ENCODE peak calls at places on chromosomes 2 and 18, in eight cellular contexts. One of them, this sample, is unnamed.

GRCh38 chr18:79496237-79496977 is 100.7 kb downstream of the NFATC1 start:
- DNase-seq in upper lobe of right lung: peak; percentile 55
- DNase-seq in left ventricle myocardium inferior: peak; percentile 13
- DNase-seq in neuronal stem cell: no peak
- DNase-seq in AG04450: no peak
- DNase-seq in CD8-positive, alpha-beta memory T cell: no peak
- DNase-seq in heart left ventricle: peak; percentile 19
- DNase-seq in psoas muscle: peak; percentile 49
- DNase-seq in this sample: no peak

GRCh38 chr2:25903216-25903776 is 25.0 kb upstream of the ASXL2 start:
- DNase-seq in upper lobe of right lung: peak; percentile 1
- DNase-seq in left ventricle myocardium inferior: no peak
- DNase-seq in neuronal stem cell: no peak
- DNase-seq in AG04450: no peak
- DNase-seq in CD8-positive, alpha-beta memory T cell: no peak
- DNase-seq in heart left ventricle: no peak
- DNase-seq in psoas muscle: no peak
- DNase-seq in this sample: no peak

GRCh38 chr2:37365669-37366068 is 21.2 kb downstream of the QPCT start:
- DNase-seq in upper lobe of right lung: no peak
- DNase-seq in left ventricle myocardium inferior: no peak
- DNase-seq in neuronal stem cell: no peak
- DNase-seq in AG04450: no peak
- DNase-seq in CD8-positive, alpha-beta memory T cell: no peak
- DNase-seq in heart left ventricle: no peak
- DNase-seq in psoas muscle: no peak
- DNase-seq in this sample: no peak

GRCh38 chr18:76405280-76405679 is 89.8 kb downstream of the ZNF516 start:
- DNase-seq in upper lobe of right lung: no peak
- DNase-seq in left ventricle myocardium inferior: no peak
- DNase-seq in neuronal stem cell: no peak
- DNase-seq in AG04450: no peak
- DNase-seq in CD8-positive, alpha-beta memory T cell: no peak
- DNase-seq in heart left ventricle: no peak
- DNase-seq in psoas muscle: no peak
- DNase-seq in this sample: no peak

GRCh38 chr2:181770145-181770544 is 89.8 kb upstream of the NEUROD1 start:
- DNase-seq in upper lobe of right lung: no peak
- DNase-seq in left ventricle myocardium inferior: no peak
- DNase-seq in neuronal stem cell: no peak
- DNase-seq in AG04450: no peak
- DNase-seq in CD8-positive, alpha-beta memory T cell: no peak
- DNase-seq in heart left ventricle: no peak
- DNase-seq in psoas muscle: no peak
- DNase-seq in this sample: no peak

GRCh38 chr2:147543056-147543455 is 301.8 kb upstream of the ACVR2A start:
- DNase-seq in upper lobe of right lung: no peak
- DNase-seq in left ventricle myocardium inferior: no peak
- DNase-seq in neuronal stem cell: no peak
- DNase-seq in AG04450: no peak
- DNase-seq in CD8-positive, alpha-beta memory T cell: no peak
- DNase-seq in heart left ventricle: no peak
- DNase-seq in psoas muscle: no peak
- DNase-seq in this sample: no peak

GRCh38 chr2:182650704-182651103 is 65.4 kb upstream of the DNAJC10 start:
- DNase-seq in upper lobe of right lung: no peak
- DNase-seq in left ventricle myocardium inferior: no peak
- DNase-seq in neuronal stem cell: peak; percentile 14
- DNase-seq in AG04450: no peak
- DNase-seq in CD8-positive, alpha-beta memory T cell: no peak
- DNase-seq in heart left ventricle: no peak
- DNase-seq in psoas muscle: no peak
- DNase-seq in this sample: no peak

GRCh38 chr2:185066128-185066527 is 467.8 kb downstream of the ZNF804A start:
- DNase-seq in upper lobe of right lung: no peak
- DNase-seq in left ventricle myocardium inferior: no peak
- DNase-seq in neuronal stem cell: no peak
- DNase-seq in AG04450: no peak
- DNase-seq in CD8-positive, alpha-beta memory T cell: no peak
- DNase-seq in heart left ventricle: no peak
- DNase-seq in psoas muscle: no peak
- DNase-seq in this sample: no peak

GRCh38 chr2:164859251-164859818 is 17.7 kb upstream of the COBLL1 start:
- DNase-seq in upper lobe of right lung: no peak
- DNase-seq in left ventricle myocardium inferior: no peak
- DNase-seq in neuronal stem cell: no peak
- DNase-seq in AG04450: no peak
- DNase-seq in CD8-positive, alpha-beta memory T cell: no peak
- DNase-seq in heart left ventricle: no peak
- DNase-seq in psoas muscle: no peak
- DNase-seq in this sample: no peak

GRCh38 chr2:96665083-96665569 is 22.6 kb downstream of the FER1L5 start:
- DNase-seq in upper lobe of right lung: no peak
- DNase-seq in left ventricle myocardium inferior: no peak
- DNase-seq in neuronal stem cell: no peak
- DNase-seq in AG04450: peak; percentile 95
- DNase-seq in CD8-positive, alpha-beta memory T cell: no peak
- DNase-seq in heart left ventricle: no peak
- DNase-seq in psoas muscle: no peak
- DNase-seq in this sample: peak; percentile 62

GRCh38 chr18:63736856-63737255 is 34.1 kb downstream of the SERPINB11 start:
- DNase-seq in upper lobe of right lung: no peak
- DNase-seq in left ventricle myocardium inferior: no peak
- DNase-seq in neuronal stem cell: no peak
- DNase-seq in AG04450: no peak
- DNase-seq in CD8-positive, alpha-beta memory T cell: no peak
- DNase-seq in heart left ventricle: no peak
- DNase-seq in psoas muscle: no peak
- DNase-seq in this sample: no peak

GRCh38 chr2:71613566-71613952 is 160.2 kb downstream of the DYSF start:
- DNase-seq in upper lobe of right lung: peak; percentile 40
- DNase-seq in left ventricle myocardium inferior: no peak
- DNase-seq in neuronal stem cell: no peak
- DNase-seq in AG04450: no peak
- DNase-seq in CD8-positive, alpha-beta memory T cell: no peak
- DNase-seq in heart left ventricle: no peak
- DNase-seq in psoas muscle: no peak
- DNase-seq in this sample: no peak

GRCh38 chr2:161418275-161418714 is 2.2 kb downstream of the TBR1 start:
- DNase-seq in upper lobe of right lung: no peak
- DNase-seq in left ventricle myocardium inferior: no peak
- DNase-seq in neuronal stem cell: no peak
- DNase-seq in AG04450: no peak
- DNase-seq in CD8-positive, alpha-beta memory T cell: no peak
- DNase-seq in heart left ventricle: no peak
- DNase-seq in psoas muscle: no peak
- DNase-seq in this sample: no peak

GRCh38 chr2:77712601-77713000 is 190.4 kb upstream of the LRRTM4 start:
- DNase-seq in upper lobe of right lung: no peak
- DNase-seq in left ventricle myocardium inferior: no peak
- DNase-seq in neuronal stem cell: no peak
- DNase-seq in AG04450: no peak
- DNase-seq in CD8-positive, alpha-beta memory T cell: no peak
- DNase-seq in heart left ventricle: no peak
- DNase-seq in psoas muscle: no peak
- DNase-seq in this sample: no peak

GRCh38 chr2:10765914-10766313 is 44.5 kb downstream of the ATP6V1C2 start:
- DNase-seq in upper lobe of right lung: no peak
- DNase-seq in left ventricle myocardium inferior: no peak
- DNase-seq in neuronal stem cell: no peak
- DNase-seq in AG04450: no peak
- DNase-seq in CD8-positive, alpha-beta memory T cell: no peak
- DNase-seq in heart left ventricle: no peak
- DNase-seq in psoas muscle: no peak
- DNase-seq in this sample: no peak

GRCh38 chr18:34947711-34948125 is 93.5 kb upstream of the MAPRE2 start:
- DNase-seq in upper lobe of right lung: no peak
- DNase-seq in left ventricle myocardium inferior: no peak
- DNase-seq in neuronal stem cell: no peak
- DNase-seq in AG04450: peak; percentile 33
- DNase-seq in CD8-positive, alpha-beta memory T cell: no peak
- DNase-seq in heart left ventricle: no peak
- DNase-seq in psoas muscle: no peak
- DNase-seq in this sample: no peak

GRCh38 chr18:36580266-36580665 is 248.5 kb downstream of the TPGS2 start:
- DNase-seq in upper lobe of right lung: no peak
- DNase-seq in left ventricle myocardium inferior: peak; percentile 26
- DNase-seq in neuronal stem cell: no peak
- DNase-seq in AG04450: no peak
- DNase-seq in CD8-positive, alpha-beta memory T cell: no peak
- DNase-seq in heart left ventricle: peak; percentile 41
- DNase-seq in psoas muscle: peak; percentile 59
- DNase-seq in this sample: peak; percentile 64

DNA sequence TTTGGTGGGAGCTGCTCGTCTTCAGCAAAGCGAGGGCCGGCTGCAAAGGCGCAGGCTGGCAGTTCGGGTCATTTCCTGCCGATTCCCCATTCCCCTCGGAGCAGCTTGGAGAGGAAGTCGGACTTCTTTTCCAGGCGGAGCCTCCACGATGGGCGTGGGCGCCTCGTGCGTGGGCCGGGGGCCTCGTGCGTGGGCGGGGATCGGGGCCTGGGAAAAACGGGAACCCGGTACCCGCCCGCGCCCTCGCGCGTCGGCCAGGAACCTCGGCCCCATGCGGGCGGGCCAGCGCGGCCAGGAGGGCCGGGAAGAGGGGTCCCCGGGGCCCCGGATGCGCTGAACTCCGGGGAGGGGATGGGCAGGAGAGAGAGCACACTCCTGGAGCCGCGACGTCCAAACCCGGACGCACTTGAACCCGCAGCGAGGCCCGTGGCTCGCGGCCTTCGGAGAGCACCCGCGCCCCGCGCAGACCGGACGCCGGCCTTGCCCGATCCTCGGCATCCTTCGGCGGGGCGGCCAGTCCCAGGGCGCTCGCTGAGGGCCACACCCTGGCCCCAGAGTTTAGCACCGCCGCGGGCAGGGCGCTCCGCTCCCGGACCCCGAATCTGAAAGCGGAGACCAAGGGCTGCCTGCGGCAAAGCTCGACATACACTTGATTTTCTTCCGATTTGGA is 368.4 kb downstream of the MTX2 start:
- DNase-seq in upper lobe of right lung: peak; percentile 70
- DNase-seq in left ventricle myocardium inferior: peak; percentile 36
- DNase-seq in neuronal stem cell: peak; percentile 36
- DNase-seq in AG04450: no peak
- DNase-seq in CD8-positive, alpha-beta memory T cell: no peak
- DNase-seq in heart left ventricle: peak; percentile 38
- DNase-seq in psoas muscle: peak; percentile 80
- DNase-seq in this sample: no peak
- H3K27me3 ChIP-seq in upper lobe of right lung: peaks cover 87% of the 10 kb centered on the region
- H3K27me3 ChIP-seq in left ventricle myocardium inferior: peaks cover 97% of the 10 kb centered on the region
- H3K27me3 ChIP-seq in neuronal stem cell: peaks cover 7% of the 10 kb centered on the region
- H3K27me3 ChIP-seq in AG04450: peaks cover 4% of the 10 kb centered on the region
- H3K27me3 ChIP-seq in CD8-positive, alpha-beta memory T cell: peaks cover 35% of the 10 kb centered on the region
- H3K27me3 ChIP-seq in heart left ventricle: peaks cover 10% of the 10 kb centered on the region
- H3K27me3 ChIP-seq in psoas muscle: peaks cover 16% of the 10 kb centered on the region
- H3K27me3 ChIP-seq in this sample: no peaks in the 10 kb centered on the region

GRCh38 chr2:241863021-241863954 is 4.6 kb upstream of the PDCD1 start:
- DNase-seq in upper lobe of right lung: peak; percentile 61
- DNase-seq in left ventricle myocardium inferior: peak; percentile 8
- DNase-seq in neuronal stem cell: no peak
- DNase-seq in AG04450: no peak
- DNase-seq in CD8-positive, alpha-beta memory T cell: peak; percentile 50
- DNase-seq in heart left ventricle: peak; percentile 48
- DNase-seq in psoas muscle: peak; percentile 56
- DNase-seq in this sample: no peak
- H3K27me3 ChIP-seq in upper lobe of right lung: peaks cover 44% of the 10 kb centered on the region
- H3K27me3 ChIP-seq in left ventricle myocardium inferior: peaks cover 67% of the 10 kb centered on the region
- H3K27me3 ChIP-seq in neuronal stem cell: no peaks in the 10 kb centered on the region
- H3K27me3 ChIP-seq in AG04450: peaks cover 25% of the 10 kb centered on the region
- H3K27me3 ChIP-seq in CD8-positive, alpha-beta memory T cell: no peaks in the 10 kb centered on the region
- H3K27me3 ChIP-seq in heart left ventricle: peaks cover 17% of the 10 kb centered on the region
- H3K27me3 ChIP-seq in psoas muscle: peaks cover 56% of the 10 kb centered on the region
- H3K27me3 ChIP-seq in this sample: peaks cover 6% of the 10 kb centered on the region

GRCh38 chr2:1986598-1986997 is 242.3 kb upstream of the PXDN start:
- DNase-seq in upper lobe of right lung: no peak
- DNase-seq in left ventricle myocardium inferior: no peak
- DNase-seq in neuronal stem cell: no peak
- DNase-seq in AG04450: no peak
- DNase-seq in CD8-positive, alpha-beta memory T cell: no peak
- DNase-seq in heart left ventricle: no peak
- DNase-seq in psoas muscle: no peak
- DNase-seq in this sample: no peak

GRCh38 chr2:1989216-1989615 is 244.9 kb upstream of the PXDN start:
- DNase-seq in upper lobe of right lung: no peak
- DNase-seq in left ventricle myocardium inferior: no peak
- DNase-seq in neuronal stem cell: no peak
- DNase-seq in AG04450: no peak
- DNase-seq in CD8-positive, alpha-beta memory T cell: no peak
- DNase-seq in heart left ventricle: no peak
- DNase-seq in psoas muscle: no peak
- DNase-seq in this sample: no peak

GRCh38 chr2:1988594-1988993 is 244.3 kb upstream of the PXDN start:
- DNase-seq in upper lobe of right lung: no peak
- DNase-seq in left ventricle myocardium inferior: no peak
- DNase-seq in neuronal stem cell: no peak
- DNase-seq in AG04450: no peak
- DNase-seq in CD8-positive, alpha-beta memory T cell: no peak
- DNase-seq in heart left ventricle: no peak
- DNase-seq in psoas muscle: no peak
- DNase-seq in this sample: no peak

GRCh38 chr2:1987379-1987778 is 243.1 kb upstream of the PXDN start:
- DNase-seq in upper lobe of right lung: no peak
- DNase-seq in left ventricle myocardium inferior: no peak
- DNase-seq in neuronal stem cell: no peak
- DNase-seq in AG04450: no peak
- DNase-seq in CD8-positive, alpha-beta memory T cell: no peak
- DNase-seq in heart left ventricle: no peak
- DNase-seq in psoas muscle: no peak
- DNase-seq in this sample: no peak

GRCh38 chr2:1988049-1988448 is 243.7 kb upstream of the PXDN start:
- DNase-seq in upper lobe of right lung: no peak
- DNase-seq in left ventricle myocardium inferior: no peak
- DNase-seq in neuronal stem cell: no peak
- DNase-seq in AG04450: no peak
- DNase-seq in CD8-positive, alpha-beta memory T cell: no peak
- DNase-seq in heart left ventricle: no peak
- DNase-seq in psoas muscle: no peak
- DNase-seq in this sample: no peak
- H3K27me3 ChIP-seq in upper lobe of right lung: peaks cover 3% of the 10 kb centered on the region
- H3K27me3 ChIP-seq in left ventricle myocardium inferior: no peaks in the 10 kb centered on the region
- H3K27me3 ChIP-seq in neuronal stem cell: no peaks in the 10 kb centered on the region
- H3K27me3 ChIP-seq in AG04450: no peaks in the 10 kb centered on the region
- H3K27me3 ChIP-seq in CD8-positive, alpha-beta memory T cell: no peaks in the 10 kb centered on the region
- H3K27me3 ChIP-seq in heart left ventricle: no peaks in the 10 kb centered on the region
- H3K27me3 ChIP-seq in psoas muscle: no peaks in the 10 kb centered on the region
- H3K27me3 ChIP-seq in this sample: no peaks in the 10 kb centered on the region

DNA sequence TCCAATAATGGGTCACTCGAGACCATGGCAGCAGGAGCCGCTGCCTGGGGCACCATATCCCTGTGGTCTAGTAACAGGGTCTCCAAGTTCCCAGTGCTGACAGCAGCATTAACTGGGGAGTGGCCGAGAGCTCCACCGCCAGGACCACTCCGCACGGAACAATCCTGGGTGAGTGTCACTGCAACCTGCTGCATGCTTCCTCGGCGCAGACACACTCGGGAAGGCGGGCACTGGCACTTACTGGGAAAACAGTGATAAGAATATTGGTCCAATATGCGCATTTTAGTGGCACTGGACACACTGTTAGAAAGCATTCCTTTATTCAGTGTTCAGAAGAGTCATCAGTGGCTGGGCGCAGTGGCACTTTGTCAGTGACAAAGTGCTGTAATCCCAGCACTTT is 29.7 kb downstream of the FAM228A start:
- DNase-seq in upper lobe of right lung: no peak
- DNase-seq in left ventricle myocardium inferior: no peak
- DNase-seq in neuronal stem cell: no peak
- DNase-seq in AG04450: no peak
- DNase-seq in CD8-positive, alpha-beta memory T cell: no peak
- DNase-seq in heart left ventricle: no peak
- DNase-seq in psoas muscle: no peak
- DNase-seq in this sample: no peak
- H3K27me3 ChIP-seq in upper lobe of right lung: no peaks in the 10 kb centered on the region
- H3K27me3 ChIP-seq in left ventricle myocardium inferior: no peaks in the 10 kb centered on the region
- H3K27me3 ChIP-seq in neuronal stem cell: no peaks in the 10 kb centered on the region
- H3K27me3 ChIP-seq in AG04450: no peaks in the 10 kb centered on the region
- H3K27me3 ChIP-seq in CD8-positive, alpha-beta memory T cell: no peaks in the 10 kb centered on the region
- H3K27me3 ChIP-seq in heart left ventricle: no peaks in the 10 kb centered on the region
- H3K27me3 ChIP-seq in psoas muscle: no peaks in the 10 kb centered on the region
- H3K27me3 ChIP-seq in this sample: no peaks in the 10 kb centered on the region

This sample was measured in right atrium auricular region.